ENCODE peak calls at places on chromosome 19, in ten cellular contexts. W, N, G, J, V, M, P, H, S and C are unnamed samples.

GRCh38 chr19:39052243-39052746 is 19.9 kb upstream of the FBXO27 start:
- DNase-seq in W (peak; percentile 11), N (peak; percentile 47), G (peak; percentile 53), J (peak; percentile 65), V (peak; percentile 33), M (no peak), P (peak; percentile 84), H (peak; percentile 72), S (peak; percentile 72), C (no peak)

GRCh38 chr19:34837262-34837661 is 64.2 kb upstream of the ZNF599 start:
- DNase-seq in W (peak; percentile 86), N (no peak), G (no peak), J (peak; percentile 57), V (no peak), M (no peak), P (no peak), H (no peak), S (no peak), C (no peak)

GRCh38 chr19:5974721-5975387 is 3.1 kb downstream of the RANBP3 start:
- DNase-seq in W (no peak), N (no peak), G (no peak), J (no peak), V (no peak), M (no peak), P (no peak), H (no peak), S (no peak), C (no peak)

GRCh38 chr19:10086032-10086903 is at the start of gene SHFL:
- DNase-seq in W (peak; percentile 74), N (peak; percentile 20), G (peak; percentile 85), J (peak; percentile 86), V (peak; percentile 66), M (peak; percentile 65), P (peak; percentile 91), H (peak; percentile 78), S (peak; percentile 82), C (no peak)

GRCh38 chr19:36100476-36100875 is 10.5 kb upstream of the OVOL3 start:
- DNase-seq in W (peak; percentile 73), N (no peak), G (no peak), J (no peak), V (no peak), M (no peak), P (no peak), H (peak; percentile 25), S (no peak), C (no peak)

GRCh38 chr19:39052846-39053245 is 20.5 kb upstream of the FBXO27 start:
- DNase-seq in W (no peak), N (no peak), G (no peak), J (no peak), V (no peak), M (no peak), P (no peak), H (no peak), S (no peak), C (no peak)

GRCh38 chr19:10686661-10687517 is 14.3 kb upstream of the QTRT1 start:
- DNase-seq in W (peak; percentile 51), N (peak; percentile 64), G (no peak), J (no peak), V (no peak), M (no peak), P (no peak), H (no peak), S (no peak), C (no peak)

GRCh38 chr19:15365264-15365663 is 14.3 kb downstream of the AKAP8 start:
- DNase-seq in W (no peak), N (no peak), G (no peak), J (no peak), V (no peak), M (no peak), P (no peak), H (no peak), S (no peak), C (no peak)

GRCh38 chr19:54207908-54208783 is 7.5 kb downstream of the RPS9 start:
- DNase-seq in W (peak; percentile 78), N (peak; percentile 40), G (no peak), J (peak; percentile 37), V (no peak), M (peak; percentile 62), P (peak; percentile 87), H (peak; percentile 29), S (no peak), C (peak; percentile 55)